ENCODE peak calls at places on chromosomes 4 and X, in six cellular contexts. M is pons; E is stimulated activated CD4-positive, alpha-beta T cell treated with anti-CD3 and anti-CD28 coated beads, Interleukin-15, amount 100 ng/mL, for 24 hours; I is GM10248; C is NCI-H748 treated with DMSO at 0.1 percent for 48 hours; B is AG08395. H is an unnamed sample.

GRCh38 chr4:123478859-123479345 is 82.3 kb downstream of the SPRY1 start:
- DNase-seq in B (peak; percentile 54), E (no peak), M (no peak), I (no peak), C (no peak), H (no peak)

GRCh38 chrX:134633832-134634231 is 24.4 kb downstream of the PLAC1 start:
- DNase-seq in I (no peak), E (no peak), C (no peak), M (no peak), B (no peak), H (no peak)

GRCh38 chrX:46545111-46546005 is at the start of gene ZNF674:
- DNase-seq in I (peak; percentile 89), B (peak; percentile 87), M (peak; percentile 87), C (peak; percentile 72), E (peak; percentile 94), H (peak; percentile 84)

GRCh38 chr4:6345866-6346265 is 76.2 kb downstream of the WFS1 start:
- DNase-seq in B (no peak), I (no peak), C (no peak), E (no peak), M (no peak), H (no peak)

GRCh38 chr4:98203406-98204235 is 57.6 kb upstream of the RAP1GDS1 start:
- DNase-seq in B (no peak), C (no peak), M (no peak), E (no peak), I (peak; percentile 70), H (no peak)

GRCh38 chrX:149715468-149715867 is 3.6 kb downstream of the MAGEA11 start:
- DNase-seq in M (no peak), B (no peak), I (no peak), C (no peak), E (no peak), H (no peak)

GRCh38 chr4:128782076-128782715 is 27.3 kb upstream of the JADE1 start:
- DNase-seq in B (peak; percentile 61), E (peak; percentile 49), I (peak; percentile 35), M (peak; percentile 46), C (no peak), H (no peak)

GRCh38 chr4:58163172-58163571 is 1053.0 kb upstream of the IGFBP7 start:
- DNase-seq in M (no peak), C (no peak), I (no peak), B (no peak), E (no peak), H (no peak)

GRCh38 chr4:134326866-134327265 is 125.3 kb upstream of the PABPC4L start:
- DNase-seq in I (no peak), E (no peak), M (no peak), B (no peak), C (no peak), H (no peak)

GRCh38 chr4:172554588-172554987 is 614.0 kb upstream of the GALNT7 start:
- DNase-seq in B (no peak), C (no peak), M (no peak), E (no peak), I (no peak), H (no peak)